ENCODE peak calls at places on chromosome 7, in nine cellular contexts. E, A, Q, Z, H, U, B, D and C are unnamed samples.

GRCh38 chr7:107206706-107207105 is 37.9 kb downstream of the HBP1 start:
- DNase-seq in E (no peak), A (no peak), Q (no peak), Z (no peak), H (no peak), U (no peak), B (no peak), D (no peak), C (no peak)

GRCh38 chr7:33186187-33186586 is 56.8 kb downstream of the BBS9 start:
- DNase-seq in E (no peak), A (no peak), Q (no peak), Z (no peak), H (no peak), U (no peak), B (peak; percentile 72), D (peak; percentile 22), C (peak; percentile 29)

GRCh38 chr7:141071260-141071854 is 2.5 kb upstream of the TMEM178B start:
- DNase-seq in E (peak; percentile 7), A (no peak), Q (peak; percentile 64), Z (no peak), H (peak; percentile 42), U (peak; percentile 32), B (no peak), D (peak; percentile 34), C (peak; percentile 81)

GRCh38 chr7:130917669-130918128 is 183.7 kb upstream of the KLF14 start:
- DNase-seq in E (no peak), A (no peak), Q (no peak), Z (no peak), H (no peak), U (no peak), B (peak; percentile 87), D (peak; percentile 64), C (no peak)

GRCh38 chr7:133290041-133290440 is 37.2 kb downstream of the EXOC4 start:
- DNase-seq in E (no peak), A (no peak), Q (peak; percentile 22), Z (no peak), H (no peak), U (no peak), B (peak; percentile 50), D (no peak), C (no peak)

GRCh38 chr7:24456526-24457214 is 116.6 kb upstream of the PALS2 start:
- DNase-seq in E (peak; percentile 56), A (no peak), Q (no peak), Z (no peak), H (no peak), U (no peak), B (no peak), D (peak; percentile 13), C (no peak)

GRCh38 chr7:120996333-120996982 is 7.9 kb downstream of the CPED1 start:
- DNase-seq in E (no peak), A (no peak), Q (peak; percentile 81), Z (no peak), H (peak; percentile 94), U (no peak), B (peak; percentile 91), D (no peak), C (peak; percentile 49)

GRCh38 chr7:107945332-107945731 is 54.3 kb downstream of the DLD start:
- DNase-seq in E (no peak), A (no peak), Q (no peak), Z (no peak), H (no peak), U (no peak), B (no peak), D (no peak), C (no peak)

GRCh38 chr7:32216759-32217158 is 146.6 kb upstream of the PDE1C start:
- DNase-seq in E (no peak), A (no peak), Q (no peak), Z (no peak), H (no peak), U (no peak), B (no peak), D (no peak), C (no peak)

GRCh38 chr7:122219253-122219865 is 75.3 kb upstream of the AASS start:
- DNase-seq in E (peak; percentile 13), A (no peak), Q (no peak), Z (no peak), H (no peak), U (no peak), B (peak; percentile 26), D (peak; percentile 10), C (no peak)

GRCh38 chr7:94183289-94183749 is 179.2 kb upstream of the BET1 start:
- DNase-seq in E (peak; percentile 49), A (no peak), Q (peak; percentile 44), Z (no peak), H (peak; percentile 15), U (no peak), B (peak; percentile 100), D (peak; percentile 98), C (no peak)

GRCh38 chr7:68203246-68203645 is 1206.6 kb downstream of the TYW1 start:
- DNase-seq in E (no peak), A (peak; percentile 1), Q (no peak), Z (no peak), H (no peak), U (no peak), B (no peak), D (no peak), C (no peak)

GRCh38 chr7:28629216-28629848 is 217.0 kb downstream of the CREB5 start:
- DNase-seq in E (no peak), A (no peak), Q (no peak), Z (no peak), H (no peak), U (no peak), B (peak; percentile 54), D (no peak), C (no peak)

GRCh38 chr7:88289505-88290129 is 17.1 kb downstream of the STEAP4 start:
- DNase-seq in E (no peak), A (no peak), Q (no peak), Z (no peak), H (no peak), U (no peak), B (no peak), D (no peak), C (no peak)

GRCh38 chr7:63008366-63008765 is 990.3 kb upstream of the ZNF722 start:
- DNase-seq in E (no peak), A (no peak), Q (no peak), Z (no peak), H (no peak), U (no peak), B (no peak), D (no peak), C (no peak)

GRCh38 chr7:151087247-151088018 is 1.2 kb downstream of the AGAP3 start:
- DNase-seq in E (peak; percentile 35), A (peak; percentile 88), Q (peak; percentile 66), Z (no peak), H (peak; percentile 56), U (peak; percentile 94), B (peak; percentile 52), D (peak; percentile 53), C (peak; percentile 64)
- TF ChIP-seq POLR2A in E (no peak), A (no peak), Q (no peak), Z (no peak), H (no peak), U (no peak), B (no peak), D (peak; percentile 34), C (no peak)

DNA sequence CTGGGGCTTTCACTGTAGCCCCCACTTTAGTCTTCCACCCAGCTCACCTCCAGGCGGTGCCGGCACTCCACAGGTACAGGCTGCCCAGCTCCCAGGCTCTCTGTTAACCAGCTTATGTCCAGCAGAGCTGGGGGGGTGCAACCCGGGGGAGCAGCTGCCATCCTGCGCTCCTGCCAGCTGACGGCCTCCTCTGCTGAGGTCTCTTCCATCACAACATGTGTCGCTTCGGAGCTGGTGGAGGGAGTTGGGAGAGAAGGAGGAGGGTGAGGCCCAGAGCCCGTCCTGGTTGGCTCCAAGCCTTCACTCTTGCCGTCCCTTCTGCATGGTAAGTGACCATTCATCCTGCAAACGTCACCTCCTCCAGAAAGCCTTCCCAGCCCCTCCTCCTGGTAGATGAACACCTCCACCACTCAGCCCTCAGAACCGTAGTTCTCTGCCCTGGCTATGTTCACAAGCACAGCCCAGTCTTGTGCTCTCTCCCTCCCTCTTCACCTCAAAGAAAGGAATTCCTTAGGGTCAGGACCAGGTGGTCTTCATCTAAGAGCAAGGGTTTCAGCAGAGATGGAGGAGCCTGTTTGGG is 1.6 kb downstream of the POLM start:
- DNase-seq in E (no peak), A (peak; percentile 79), Q (no peak), Z (no peak), H (no peak), U (no peak), B (no peak), D (no peak), C (no peak)
- H3K4me3 ChIP-seq in E (no peak overlapping the region), A (peak overlapping the region; percentile 76), Q (no peak overlapping the region), Z (no peak overlapping the region), H (no peak overlapping the region), U (peak overlapping the region; percentile 94), B (no peak overlapping the region), D (no peak overlapping the region), C (no peak overlapping the region)

DNA sequence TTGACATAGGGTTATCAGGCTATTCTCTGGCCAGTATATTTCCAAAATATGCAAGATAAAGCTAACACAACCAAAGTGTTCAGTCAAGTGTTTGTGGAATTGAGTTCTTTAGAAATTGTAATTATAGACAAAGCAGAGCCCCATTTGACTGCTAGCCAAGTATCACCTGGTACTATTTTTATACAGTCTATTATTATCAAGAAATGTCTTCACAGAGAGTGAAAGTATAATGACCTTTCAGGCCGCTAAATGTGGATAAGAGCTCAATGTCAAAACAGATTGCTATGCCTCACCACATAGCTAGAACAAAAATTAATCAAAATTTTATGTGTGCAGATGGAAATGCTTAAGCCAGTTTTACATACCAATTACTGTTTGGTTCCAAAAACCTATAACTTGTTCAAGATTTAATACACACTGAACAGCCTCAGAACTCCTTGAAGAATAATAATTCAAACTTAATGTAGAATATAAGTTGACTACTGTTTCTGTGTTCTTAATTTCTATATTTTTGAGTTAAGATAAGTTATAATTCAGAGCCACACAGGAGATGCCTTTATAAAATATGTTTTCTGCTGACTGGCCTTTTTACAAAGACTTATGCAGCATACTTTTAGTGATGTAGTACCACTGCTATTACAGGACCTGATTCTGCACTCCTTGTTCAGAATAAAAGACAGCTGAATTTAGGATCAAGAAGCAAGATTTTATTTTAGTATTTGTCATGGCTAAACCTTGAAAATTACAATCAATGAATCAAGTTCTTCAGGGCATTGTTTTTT is 31.0 kb downstream of the PRPS1L1 start:
- DNase-seq in E (no peak), A (no peak), Q (no peak), Z (no peak), H (no peak), U (no peak), B (no peak), D (no peak), C (no peak)
- TF ChIP-seq CTCF in E (no peak), A (no peak), Q (no peak), Z (no peak), H (no peak), U (no peak), B (no peak), D (no peak), C (no peak)

DNA sequence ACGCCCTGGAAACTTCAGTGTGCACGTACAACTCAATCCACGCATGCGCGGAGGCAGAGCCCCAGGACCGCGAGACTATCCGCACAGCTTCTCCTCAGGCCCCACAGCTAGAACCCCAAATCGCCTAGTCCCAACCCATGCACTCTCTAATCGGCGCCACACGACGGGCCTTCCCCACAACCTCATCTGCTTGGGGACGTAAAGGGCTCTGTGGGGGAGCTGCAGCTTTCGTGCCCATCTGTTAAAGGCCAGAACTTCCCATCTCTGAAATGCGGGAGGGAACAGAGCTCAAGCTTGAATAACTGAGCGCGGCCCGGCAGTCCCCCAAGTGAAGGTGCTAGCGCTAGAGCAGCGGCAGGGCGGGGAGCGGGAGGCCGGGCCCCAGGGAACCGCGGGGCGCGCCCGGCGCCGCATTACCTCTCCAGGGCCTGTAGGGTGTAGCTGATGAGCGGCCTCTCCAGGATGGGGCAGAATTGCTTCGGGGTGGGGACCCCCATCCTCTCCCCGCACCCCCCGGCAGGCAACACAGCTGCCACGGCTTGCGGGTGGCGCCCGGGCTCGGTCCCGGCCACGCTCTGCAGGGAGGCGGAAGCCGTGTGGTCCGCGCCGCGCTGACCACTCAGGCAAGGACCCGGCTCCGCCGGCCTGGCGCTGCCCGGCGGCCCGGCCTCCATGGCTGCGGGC is 547 bp downstream of the CRPPA start:
- DNase-seq in E (peak; percentile 77), A (peak; percentile 93), Q (peak; percentile 92), Z (peak; percentile 80), H (peak; percentile 87), U (peak; percentile 95), B (peak; percentile 82), D (peak; percentile 94), C (peak; percentile 88)
- TF ChIP-seq POLR2A in E (peak; percentile 67), A (no peak), Q (peak; percentile 82), Z (peak; percentile 87), H (peak; percentile 84), U (peak; percentile 63), B (no peak), D (peak; percentile 90), C (peak; percentile 95)